ENCODE peak calls at places on chromosomes 7 and 10, in five cellular contexts. J is H1, B is GM12878, U is K562, R is HepG2. D is an unnamed sample.
A peak's percentile ranks its signal among the peaks of the same experiment; 100 is the strongest.

GRCh38 chr7:157690058-157690832 is 353.4 kb downstream of the DNAJB6 start:
- DNase-seq in B (no peak), U (no peak), R (no peak), J (peak; percentile 62), D (peak; percentile 26)

GRCh38 chr7:53111061-53111460 is 75.6 kb downstream of the POM121L12 start:
- DNase-seq in J (no peak), U (no peak), R (no peak), B (no peak), D (no peak)

GRCh38 chr10:21499910-21500577 is 25.4 kb downstream of the SKIDA1 start:
- DNase-seq in U (no peak), R (no peak), B (no peak), J (peak; percentile 86), D (peak; percentile 82)

GRCh38 chr10:76124230-76124629 is 692.8 kb downstream of the LRMDA start:
- DNase-seq in J (no peak), U (no peak), R (no peak), B (no peak), D (no peak)

GRCh38 chr7:69429817-69430501 is 168.3 kb upstream of the AUTS2 start:
- DNase-seq in R (no peak), B (no peak), J (no peak), U (no peak), D (peak; percentile 16)

GRCh38 chr7:30468791-30469190 is 9.8 kb downstream of the NOD1 start:
- DNase-seq in B (no peak), R (no peak), U (no peak), J (no peak), D (no peak)

GRCh38 chr10:102230861-102231356 is 4.8 kb downstream of the ELOVL3 start:
- DNase-seq in U (peak; percentile 44), B (no peak), R (no peak), J (peak; percentile 84), D (peak; percentile 76)

GRCh38 chr7:51278797-51279196 is 37.8 kb downstream of the COBL start:
- DNase-seq in R (no peak), U (no peak), B (no peak), J (peak; percentile 35), D (no peak)

GRCh38 chr7:80795174-80795573 is 123.7 kb downstream of the SEMA3C start:
- DNase-seq in U (no peak), R (no peak), B (no peak), J (no peak), D (no peak)

GRCh38 chr10:48251525-48252353 is 22.8 kb downstream of the FRMPD2 start:
- DNase-seq in U (no peak), R (no peak), J (peak; percentile 54), B (no peak), D (no peak)

GRCh38 chr10:7409045-7409731 is 1.6 kb downstream of the SFMBT2 start:
- DNase-seq in B (peak; percentile 51), R (no peak), J (no peak), U (peak; percentile 48), D (no peak)

GRCh38 chr7:104862719-104863118 is 151.3 kb upstream of the KMT2E start:
- DNase-seq in B (no peak), J (peak; percentile 60), U (peak; percentile 31), R (peak; percentile 35), D (peak; percentile 54)

GRCh38 chr7:43220250-43220649 is 107.8 kb downstream of the HECW1 start:
- DNase-seq in U (no peak), J (no peak), R (no peak), B (no peak), D (no peak)

GRCh38 chr10:97490592-97490991 is 7.6 kb downstream of the MMS19 start:
- DNase-seq in J (no peak), B (no peak), U (no peak), R (no peak), D (no peak)

GRCh38 chr10:104472957-104473745 is 119.5 kb downstream of the CFAP58 start:
- DNase-seq in J (no peak), B (no peak), R (no peak), U (no peak), D (no peak)

GRCh38 chr7:2812831-2813230 is 31.3 kb downstream of the GNA12 start:
- DNase-seq in U (no peak), B (no peak), R (no peak), J (no peak), D (no peak)

GRCh38 chr10:67520924-67521520 is 175.0 kb downstream of the CTNNA3 start:
- DNase-seq in B (peak; percentile 2), R (peak; percentile 38), J (peak; percentile 51), U (peak; percentile 23), D (no peak)

GRCh38 chr10:102740229-102740628 is 3.5 kb upstream of the WBP1L start:
- DNase-seq in J (no peak), B (no peak), U (no peak), R (no peak), D (no peak)

GRCh38 chr10:79938728-79939380 is 10.1 kb downstream of the SFTPD start:
- DNase-seq in U (no peak), J (no peak), B (no peak), R (no peak), D (no peak)

GRCh38 chr10:96998329-96998888 is 166.3 kb downstream of the LCOR start:
- DNase-seq in B (no peak), U (no peak), R (peak; percentile 77), J (no peak), D (no peak)

GRCh38 chr10:15245530-15245929 is 77.0 kb upstream of the NMT2 start:
- DNase-seq in R (peak; percentile 20), B (no peak), J (peak; percentile 57), U (peak; percentile 28), D (peak; percentile 45)

GRCh38 chr10:118725784-118726507 is 28.8 kb downstream of the CACUL1 start:
- DNase-seq in J (no peak), B (no peak), U (no peak), R (no peak), D (no peak)

GRCh38 chr10:43166879-43167490 is 28.7 kb downstream of the CSGALNACT2 start:
- DNase-seq in R (no peak), J (no peak), U (no peak), B (no peak), D (no peak)

GRCh38 chr7:1233328-1234048 is 816 bp downstream of the UNCX start:
- DNase-seq in B (no peak), U (no peak), J (no peak), R (no peak), D (peak; percentile 50)

GRCh38 chr7:100942038-100942774 is 7.1 kb upstream of the MUC3A start:
- DNase-seq in U (no peak), R (no peak), J (no peak), B (no peak), D (no peak)

GRCh38 chr7:77426521-77427051 is 10.4 kb upstream of the GSAP start:
- DNase-seq in J (no peak), B (no peak), U (no peak), R (no peak), D (no peak)

GRCh38 chr7:77428777-77429231 is 12.7 kb upstream of the GSAP start:
- DNase-seq in R (no peak), J (no peak), U (no peak), B (no peak), D (no peak)

GRCh38 chr7:77426052-77426404 is 9.9 kb upstream of the GSAP start:
- DNase-seq in R (no peak), J (no peak), B (no peak), U (no peak), D (no peak)

GRCh38 chr7:77425151-77426051 is 9.3 kb upstream of the GSAP start:
- DNase-seq in B (no peak), U (no peak), R (peak; percentile 68), J (no peak), D (no peak)

DNA sequence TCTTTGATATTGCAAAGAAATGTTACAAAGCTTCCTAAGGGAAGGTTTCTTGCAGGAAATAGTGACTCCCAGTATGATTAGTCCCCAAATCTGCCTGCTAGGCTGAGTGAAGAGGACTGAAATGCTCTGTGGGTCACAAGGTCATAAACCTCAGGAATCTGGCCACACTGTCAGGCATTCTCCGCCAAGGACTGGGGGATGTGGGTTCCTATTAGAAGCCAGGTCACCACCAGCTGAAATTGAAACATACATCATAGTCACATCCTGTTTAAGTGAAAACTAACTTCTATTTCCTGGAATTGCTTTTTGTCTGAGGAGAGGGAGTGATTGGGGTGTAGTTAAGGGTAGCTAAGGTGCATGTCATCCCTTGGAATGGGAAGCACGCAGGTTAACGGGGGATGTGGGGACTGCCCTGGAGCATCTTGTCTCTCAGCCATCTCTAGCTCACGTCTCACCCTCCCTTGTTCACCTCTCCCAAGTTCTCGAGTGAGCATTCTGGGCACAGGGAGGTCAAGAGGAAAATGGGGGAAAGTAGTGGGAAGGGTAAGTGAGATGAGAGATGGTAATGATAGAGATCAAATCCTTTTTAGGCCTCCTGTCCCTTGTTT is 12.0 kb upstream of the GSAP start:
- DNase-seq in R (no peak), U (no peak), B (no peak), J (no peak), D (no peak)
- TF ChIP-seq ATF2 in R (no peak), U (no peak), B (no peak), J (no peak), D (no peak)

GRCh38 chr10:3282341-3282740 is 109.8 kb upstream of the PITRM1 start:
- DNase-seq in B (no peak), R (no peak), J (no peak), U (no peak), D (no peak)
- TF ChIP-seq ATF2 in B (no peak), R (no peak), J (no peak), U (no peak), D (no peak)

GRCh38 chr10:100529473-100530298 is at the start of gene NDUFB8:
- DNase-seq in B (peak; percentile 53), J (peak; percentile 95), U (peak; percentile 77), R (peak; percentile 70), D (peak; percentile 84)
- TF ChIP-seq ATF2 in B (no peak), J (no peak), U (no peak), R (no peak), D (no peak)

GRCh38 chr10:114768394-114768786 is 53.2 kb upstream of the FHIP2A start:
- DNase-seq in B (no peak), J (no peak), U (no peak), R (no peak), D (no peak)

GRCh38 chr10:114767101-114767588 is 54.4 kb upstream of the FHIP2A start:
- DNase-seq in J (no peak), U (no peak), R (no peak), B (no peak), D (no peak)

GRCh38 chr10:114770009-114770408 is 51.6 kb upstream of the FHIP2A start:
- DNase-seq in U (no peak), R (no peak), B (no peak), J (no peak), D (no peak)

GRCh38 chr10:114766470-114766869 is 55.1 kb upstream of the FHIP2A start:
- DNase-seq in U (no peak), J (no peak), B (no peak), R (no peak), D (no peak)

DNA sequence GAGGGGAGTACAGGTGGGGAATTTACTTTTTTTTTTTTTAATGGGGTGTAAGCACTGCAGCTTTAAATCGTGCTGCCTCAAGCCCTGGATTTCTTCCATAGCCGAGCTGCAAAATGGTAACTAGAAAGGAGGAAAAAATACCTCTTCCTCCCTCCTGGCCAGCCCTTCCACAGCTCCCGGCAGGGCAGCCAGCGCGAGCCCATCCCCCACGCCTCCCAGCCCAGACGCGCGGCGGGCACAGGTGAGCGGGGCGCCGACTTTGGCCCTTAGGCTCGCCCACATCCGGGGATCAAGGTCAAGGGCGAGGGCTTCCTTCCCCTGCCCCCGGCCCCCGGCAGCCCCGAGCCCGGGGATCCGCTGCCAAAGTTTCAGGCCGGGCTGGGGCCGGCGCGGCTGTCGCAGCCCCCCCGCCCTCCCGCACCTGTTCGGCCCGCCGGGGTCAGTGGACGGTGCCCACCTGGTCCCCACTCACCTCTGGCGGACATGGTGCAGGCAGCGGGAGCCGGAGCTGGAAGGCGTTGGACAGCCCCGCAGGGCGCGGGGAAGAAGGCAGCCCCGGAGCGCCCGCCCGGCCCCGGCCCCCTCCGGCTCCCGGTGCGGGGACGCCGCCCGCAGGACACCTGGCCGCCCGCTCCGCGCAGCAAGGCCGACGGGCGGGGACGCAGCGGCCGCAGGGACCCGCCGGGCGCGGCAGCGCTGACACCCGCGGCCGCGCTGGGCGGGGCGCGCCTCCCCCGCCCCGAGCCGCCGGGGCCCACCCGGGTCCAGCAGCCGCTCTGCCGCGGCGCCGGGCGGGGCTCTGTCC is 53.8 kb upstream of the FHIP2A start:
- DNase-seq in U (peak; percentile 17), B (no peak), R (no peak), J (peak; percentile 76), D (peak; percentile 62)
- TF ChIP-seq ATF2 in U (no peak), B (no peak), R (no peak), J (no peak), D (no peak)